ENCODE peak calls at places on chromosomes 7 and 10, in seven cellular contexts. N is activated naive CD4-positive, alpha-beta T cell treated with anti-CD3 and anti-CD28 coated beads, Interleukin-2, amount 10 ng/mL, durations not matched to agents 7 days and 5 days; Z is CMK; Q is coronary artery; B is adrenal gland; Y is stimulated activated CD4-positive, alpha-beta T cell treated with anti-CD3 and anti-CD28 coated beads, Interleukin-1b, Interleukin-23, amount 100 ng/mL, for 24 hours; K is RPMI7951. F is an unnamed sample.

GRCh38 chr10:74585231-74586087 is 240.9 kb upstream of the KAT6B start:
- DNase-seq in N (peak), Z (no peak), Q (no peak), B (peak), Y (peak), K (peak), F (no peak)

GRCh38 chr7:107253599-107253998 is 84.8 kb downstream of the HBP1 start:
- DNase-seq in N (no peak), Z (no peak), Q (no peak), B (no peak), Y (no peak), K (no peak), F (no peak)

GRCh38 chr10:3687510-3688081 is 97.4 kb downstream of the KLF6 start:
- DNase-seq in N (no peak), Z (no peak), Q (no peak), B (no peak), Y (no peak), K (no peak), F (no peak)

GRCh38 chr7:13091974-13092707 is 404.7 kb downstream of the ARL4A start:
- DNase-seq in N (no peak), Z (no peak), Q (no peak), B (no peak), Y (no peak), K (no peak), F (no peak)

GRCh38 chr10:85612833-85613232 is 753.8 kb downstream of the GRID1 start:
- DNase-seq in N (peak), Z (no peak), Q (peak), B (no peak), Y (no peak), K (no peak), F (no peak)

GRCh38 chr7:123581162-123581459 is 20.5 kb upstream of the ASB15 start:
- DNase-seq in N (no peak), Z (no peak), Q (no peak), B (no peak), Y (no peak), K (no peak), F (no peak)

GRCh38 chr10:111128331-111129167 is 51.7 kb downstream of the ADRA2A start:
- DNase-seq in N (no peak), Z (no peak), Q (no peak), B (peak), Y (no peak), K (peak), F (no peak)

GRCh38 chr7:129831424-129832058 is 121.2 kb downstream of the UBE2H start:
- DNase-seq in N (no peak), Z (no peak), Q (no peak), B (peak), Y (no peak), K (peak), F (no peak)

GRCh38 chr7:127786184-127786583 is 134.2 kb downstream of the SND1 start:
- DNase-seq in N (no peak), Z (no peak), Q (no peak), B (no peak), Y (no peak), K (no peak), F (no peak)

GRCh38 chr7:3065724-3066143 is 22.1 kb upstream of the CARD11 start:
- DNase-seq in N (peak), Z (peak), Q (no peak), B (no peak), Y (peak), K (peak), F (peak)

GRCh38 chr10:120085386-120085785 is 192.9 kb downstream of the SEC23IP start:
- DNase-seq in N (no peak), Z (no peak), Q (no peak), B (no peak), Y (no peak), K (no peak), F (no peak)